ENCODE peak calls at places on chromosomes 7 and 10, in nine cellular contexts. C, F, B, Q, V, H, M, U and T are unnamed samples.

GRCh38 chr7:3238525-3239210 is 62.4 kb upstream of the SDK1 start:
- DNase-seq in M (no peak), F (no peak), V (no peak), U (no peak), B (no peak), H (no peak), C (no peak), Q (no peak), T (peak)

GRCh38 chr7:27606270-27607209 is 56.1 kb downstream of the HIBADH start:
- DNase-seq in C (no peak), F (no peak), Q (no peak), B (no peak), M (no peak), H (peak), V (peak), U (no peak), T (peak)

GRCh38 chr7:130486963-130487324 is 4.9 kb upstream of the MEST start:
- DNase-seq in H (no peak), M (no peak), Q (no peak), F (no peak), C (no peak), U (no peak), V (no peak), B (no peak), T (peak)

GRCh38 chr10:52347327-52347667 is 33.2 kb downstream of the DKK1 start:
- DNase-seq in C (no peak), M (no peak), Q (peak), F (no peak), H (no peak), B (peak), U (no peak), V (no peak), T (no peak)

GRCh38 chr7:158745057-158745715 is 40.6 kb upstream of the NCAPG2 start:
- DNase-seq in F (no peak), H (no peak), C (no peak), M (no peak), U (no peak), Q (no peak), V (no peak), B (no peak), T (no peak)

GRCh38 chr7:28830831-28831230 is 127.3 kb downstream of the TRIL start:
- DNase-seq in H (no peak), F (no peak), B (no peak), C (no peak), V (no peak), Q (no peak), M (no peak), U (no peak), T (no peak)

GRCh38 chr10:100744980-100745881 is at the start of gene PAX2:
- DNase-seq in C (no peak), Q (peak), B (no peak), U (no peak), M (no peak), H (no peak), V (no peak), F (no peak), T (no peak)

GRCh38 chr10:22791655-22792054 is 77.3 kb upstream of the PIP4K2A start:
- DNase-seq in Q (no peak), V (no peak), C (no peak), U (no peak), F (no peak), H (no peak), M (no peak), B (no peak), T (no peak)

GRCh38 chr7:7177044-7177517 is 5.3 kb upstream of the C1GALT1 start:
- DNase-seq in U (no peak), H (peak), M (no peak), B (no peak), C (no peak), Q (no peak), F (no peak), V (peak), T (peak)

GRCh38 chr10:125087897-125088215 is 72.5 kb downstream of the CTBP2 start:
- DNase-seq in B (no peak), M (no peak), C (no peak), H (no peak), U (no peak), Q (no peak), V (no peak), F (no peak), T (no peak)

GRCh38 chr7:42493436-42494198 is 256.6 kb upstream of the GLI3 start:
- DNase-seq in C (peak), Q (peak), F (peak), B (no peak), M (peak), H (peak), V (peak), U (no peak), T (peak)

GRCh38 chr7:24665564-24666294 is 91.5 kb downstream of the GSDME start:
- DNase-seq in Q (no peak), B (no peak), F (peak), U (peak), M (peak), H (no peak), C (peak), V (peak), T (no peak)

GRCh38 chr7:151206914-151207313 is 3.4 kb downstream of the H2BK1 start:
- DNase-seq in Q (no peak), H (no peak), V (no peak), B (peak), U (peak), F (no peak), M (no peak), C (no peak), T (no peak)

GRCh38 chr7:77310982-77311381 is 105.2 kb downstream of the GSAP start:
- DNase-seq in V (no peak), U (no peak), Q (no peak), C (no peak), F (no peak), M (no peak), H (no peak), B (no peak), T (no peak)

GRCh38 chr10:110388682-110389052 is 83.9 kb upstream of the SMNDC1 start:
- DNase-seq in Q (no peak), F (no peak), H (no peak), B (no peak), M (no peak), C (no peak), V (no peak), U (no peak), T (no peak)

GRCh38 chr10:69124558-69125121 is 662 bp downstream of the VPS26A start:
- DNase-seq in H (no peak), U (peak), M (peak), Q (no peak), B (peak), V (peak), C (peak), F (no peak), T (no peak)

GRCh38 chr7:112898432-112899290 is 108.5 kb upstream of the TMEM168 start:
- DNase-seq in B (no peak), V (peak), M (peak), Q (peak), H (peak), U (peak), F (no peak), C (peak), T (no peak)

GRCh38 chr7:101018271-101019167 is 1.4 kb upstream of the MUC17 start:
- DNase-seq in U (no peak), M (no peak), C (no peak), Q (peak), V (no peak), B (no peak), H (no peak), F (no peak), T (no peak)

GRCh38 chr10:132045324-132045723 is 20.4 kb upstream of the JAKMIP3 start:
- DNase-seq in B (no peak), C (no peak), U (no peak), F (no peak), V (no peak), H (no peak), M (no peak), Q (no peak), T (no peak)

GRCh38 chr7:149021725-149022062 is 6.6 kb downstream of the PDIA4 start:
- DNase-seq in M (no peak), C (no peak), Q (no peak), V (no peak), B (peak), H (no peak), U (no peak), F (no peak), T (no peak)

GRCh38 chr7:95718556-95719410 is 53.6 kb upstream of the DYNC1I1 start:
- DNase-seq in H (peak), U (no peak), B (no peak), C (no peak), M (no peak), Q (no peak), V (peak), F (no peak), T (no peak)

GRCh38 chr10:124066744-124067714 is 26.4 kb downstream of the CHST15 start:
- DNase-seq in F (no peak), C (peak), U (no peak), V (no peak), H (no peak), B (no peak), M (no peak), Q (no peak), T (no peak)

GRCh38 chr10:4670737-4671136 is 155.3 kb upstream of the AKR1E2 start:
- DNase-seq in F (no peak), V (peak), Q (no peak), H (no peak), B (no peak), C (no peak), U (no peak), M (no peak), T (no peak)

DNA sequence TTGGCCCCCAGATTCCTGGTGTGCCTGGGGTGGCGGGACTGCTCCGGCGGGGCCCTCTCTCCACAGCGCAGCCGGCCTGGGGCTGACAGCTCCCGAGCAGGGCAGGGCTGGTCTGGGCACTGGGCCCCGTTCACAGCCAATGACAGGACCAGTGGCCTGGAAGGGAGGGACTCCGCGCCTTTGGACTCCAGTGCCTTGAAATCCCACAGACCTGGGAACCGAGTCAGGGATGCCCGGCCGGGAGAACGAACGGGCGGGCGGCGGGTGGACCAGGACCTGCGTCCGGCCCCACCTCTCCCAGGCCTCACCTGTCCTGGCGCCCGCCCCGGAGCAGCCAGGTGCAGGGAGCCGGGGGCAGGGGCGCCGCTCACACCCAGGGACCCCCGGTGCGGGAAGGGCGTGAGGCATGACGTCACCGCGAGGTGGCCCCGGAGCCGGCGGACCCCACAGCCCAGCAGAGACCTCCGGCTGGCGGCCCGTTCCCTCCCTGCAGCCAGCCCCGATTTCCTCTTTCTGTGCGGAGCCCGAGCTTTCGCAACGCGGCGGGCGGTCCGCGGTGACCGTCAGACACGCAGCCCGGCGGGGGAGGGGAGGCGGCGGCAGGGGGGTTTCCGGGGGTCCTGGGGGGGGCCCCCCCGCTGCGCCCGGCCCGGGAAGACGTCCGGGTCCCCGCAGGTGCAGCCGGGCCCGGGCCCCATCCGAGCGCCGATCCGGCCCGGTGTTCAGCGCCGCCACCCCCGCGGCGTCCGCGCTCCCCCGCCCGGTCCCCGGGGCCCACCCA is 743 bp downstream of the ADAP1 start:
- DNase-seq in V (no peak), H (no peak), Q (peak), M (peak), B (peak), F (no peak), U (peak), C (no peak), T (no peak)
- H3K4me3 ChIP-seq in V (peak), H (no peak), Q (peak), M (peak), B (peak), F (peak), U (no peak), C (no peak), T (peak)

GRCh38 chr7:55536619-55537457 is 35.5 kb downstream of the VOPP1 start:
- DNase-seq in C (peak), Q (no peak), M (no peak), H (no peak), U (peak), V (no peak), B (peak), F (no peak), T (no peak)
- TF ChIP-seq CTCF in C (peak), Q (no peak), M (no peak), H (no peak), U (no peak), V (no peak), B (no peak), F (no peak), T (no peak)

GRCh38 chr7:129169705-129170319 is 18.6 kb upstream of the SMO start:
- DNase-seq in Q (no peak), C (no peak), B (peak), H (no peak), V (no peak), M (no peak), F (no peak), U (no peak), T (no peak)
- H3K4me3 ChIP-seq in Q (peak), C (no peak), B (peak), H (no peak), V (peak), M (peak), F (peak), U (peak), T (no peak)

GRCh38 chr10:130336612-130337304 is 200.6 kb downstream of the GLRX3 start:
- DNase-seq in B (no peak), F (no peak), V (no peak), U (no peak), Q (no peak), H (no peak), C (no peak), M (no peak), T (no peak)
- TF ChIP-seq CTCF in B (no peak), F (no peak), V (no peak), U (no peak), Q (no peak), H (no peak), C (peak), M (no peak), T (no peak)

DNA sequence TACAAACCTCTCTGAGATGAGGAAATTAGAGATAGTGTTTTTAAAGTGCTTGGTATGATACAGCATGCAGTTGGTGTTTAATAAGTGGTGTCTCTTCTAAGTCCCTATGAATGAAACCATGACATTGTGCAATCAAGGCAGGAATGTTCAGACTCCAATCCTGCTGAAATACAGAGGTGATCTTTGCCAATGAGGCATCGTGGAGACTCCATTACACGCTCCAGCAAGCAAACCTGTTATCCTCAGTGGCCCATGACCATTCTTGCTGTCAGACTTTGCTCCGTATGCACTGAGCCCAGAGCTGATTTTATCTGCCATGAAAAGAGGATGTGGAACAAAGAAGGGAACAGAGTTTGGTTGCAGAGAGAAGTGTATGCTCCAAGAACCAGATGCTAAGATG is 47.3 kb downstream of the CDHR3 start:
- DNase-seq in V (peak), H (no peak), Q (no peak), C (no peak), F (no peak), M (no peak), B (no peak), U (no peak), T (peak)
- H3K4me3 ChIP-seq in V (no peak), H (no peak), Q (no peak), C (no peak), F (no peak), M (no peak), B (no peak), U (no peak), T (no peak)

GRCh38 chr10:71659739-71660136 is 59.8 kb downstream of the C10orf105 start:
- DNase-seq in V (no peak), C (no peak), H (no peak), F (no peak), M (no peak), U (no peak), B (no peak), Q (no peak), T (no peak)

GRCh38 chr10:71659050-71659738 is 60.4 kb downstream of the C10orf105 start:
- DNase-seq in Q (no peak), U (no peak), V (no peak), C (no peak), M (no peak), F (no peak), B (no peak), H (no peak), T (no peak)

GRCh38 chr10:71661942-71662341 is 57.6 kb downstream of the C10orf105 start:
- DNase-seq in Q (no peak), H (no peak), U (no peak), M (no peak), V (no peak), B (no peak), C (no peak), F (no peak), T (no peak)

GRCh38 chr10:71660313-71660712 is 59.3 kb downstream of the C10orf105 start:
- DNase-seq in U (no peak), Q (no peak), V (no peak), F (no peak), M (no peak), H (no peak), C (no peak), B (no peak), T (no peak)

DNA sequence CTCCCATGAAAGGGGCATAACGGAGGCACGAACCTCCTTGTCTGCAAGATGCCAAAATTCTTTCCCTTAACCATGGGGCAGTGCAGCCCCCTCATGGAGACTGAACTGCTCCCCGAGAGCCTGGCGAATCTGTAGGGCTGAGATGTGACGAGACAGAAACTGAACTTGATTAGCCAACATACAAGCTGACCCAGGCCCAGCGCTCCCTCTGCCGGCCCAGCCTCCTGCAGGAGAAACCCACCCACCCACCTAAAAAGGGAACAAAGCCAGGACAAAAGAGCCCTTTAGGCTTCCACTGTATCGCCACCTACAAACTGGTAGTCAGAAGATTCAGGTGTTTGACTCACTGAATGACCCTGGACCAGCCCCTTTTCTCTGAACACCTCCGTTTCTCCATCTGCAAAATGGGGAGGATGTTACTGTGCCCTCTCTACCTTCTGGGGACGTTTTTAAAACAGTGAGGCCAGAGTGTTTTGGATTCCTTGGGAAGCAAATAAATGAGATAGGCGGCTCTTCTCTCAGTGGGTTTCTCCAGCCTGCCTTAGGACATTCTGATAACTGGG is 58.4 kb downstream of the C10orf105 start:
- DNase-seq in U (no peak), H (no peak), F (no peak), M (no peak), C (no peak), V (no peak), Q (no peak), B (no peak), T (no peak)
- TF ChIP-seq CTCF in U (no peak), H (no peak), F (no peak), M (no peak), C (no peak), V (no peak), Q (no peak), B (no peak), T (no peak)

DNA sequence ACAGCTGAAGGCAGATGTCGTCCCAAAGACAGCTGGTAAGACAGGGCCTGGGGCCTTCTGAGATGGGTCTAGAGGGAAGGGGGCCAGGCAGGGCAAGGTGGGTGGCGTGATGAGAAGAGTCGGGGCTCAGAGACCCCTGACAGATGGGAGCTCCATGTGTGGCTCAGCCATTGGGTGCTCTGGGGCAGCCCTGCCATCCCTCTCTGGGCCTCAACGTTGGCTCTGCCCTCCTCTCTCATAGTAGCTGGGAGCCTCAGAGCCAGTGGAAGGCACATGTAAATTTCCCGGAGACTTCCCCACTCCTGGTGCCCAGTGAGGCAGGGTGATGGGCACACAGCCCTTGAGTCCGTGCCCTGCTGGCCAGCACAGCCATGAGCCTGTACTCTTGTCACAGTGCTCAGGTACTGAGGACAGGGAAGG is 1.8 kb downstream of the PPIF start:
- DNase-seq in B (no peak), M (no peak), H (no peak), U (no peak), C (no peak), F (no peak), V (no peak), Q (no peak), T (no peak)
- H3K4me3 ChIP-seq in B (peak), M (no peak), H (peak), U (no peak), C (no peak), F (no peak), V (peak), Q (peak), T (peak)

GRCh38 chr7:17408904-17409290 is 110.4 kb downstream of the AHR start:
- DNase-seq in C (no peak), M (no peak), Q (no peak), U (no peak), H (no peak), F (no peak), V (peak), B (no peak), T (no peak)

GRCh38 chr7:17411922-17412321 is 113.5 kb downstream of the AHR start:
- DNase-seq in M (no peak), H (no peak), C (no peak), Q (no peak), B (no peak), V (no peak), F (no peak), U (no peak), T (no peak)

GRCh38 chr7:17415955-17416354 is 117.5 kb downstream of the AHR start:
- DNase-seq in Q (no peak), C (no peak), B (no peak), U (no peak), H (no peak), M (no peak), F (no peak), V (no peak), T (no peak)

GRCh38 chr7:17408245-17408903 is 109.9 kb downstream of the AHR start:
- DNase-seq in U (no peak), Q (no peak), H (peak), V (peak), C (no peak), B (no peak), F (peak), M (peak), T (peak)

DNA sequence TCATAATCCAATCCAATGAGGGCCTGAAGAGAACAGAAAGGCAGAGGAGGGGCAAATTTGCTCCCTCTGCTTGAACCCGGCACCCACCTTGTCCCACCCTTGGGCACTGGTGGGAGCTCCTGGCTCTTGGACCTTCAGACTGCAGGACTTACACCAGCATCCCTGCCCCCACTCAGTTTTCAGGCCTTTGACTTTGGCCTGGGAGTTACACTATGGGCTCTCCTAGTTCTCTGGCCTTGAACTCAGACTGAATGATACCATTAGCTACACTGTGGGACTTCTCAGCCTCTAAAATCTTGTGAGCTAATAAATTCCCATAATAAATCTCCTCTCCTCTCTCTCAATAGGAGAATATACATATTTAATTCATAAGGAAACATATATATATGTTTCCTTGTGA is 114.4 kb downstream of the AHR start:
- DNase-seq in F (no peak), M (no peak), V (no peak), C (no peak), B (no peak), U (no peak), Q (no peak), H (no peak), T (no peak)
- TF ChIP-seq CTCF in F (no peak), M (no peak), V (no peak), C (no peak), B (no peak), U (no peak), Q (no peak), H (no peak), T (no peak)

GRCh38 chr10:92761576-92761975 is 71.8 kb downstream of the HHEX start:
- DNase-seq in C (no peak), M (no peak), H (no peak), V (no peak), F (no peak), Q (no peak), B (no peak), U (no peak), T (no peak)
- H3K4me3 ChIP-seq in C (no peak), M (no peak), H (no peak), V (peak), F (no peak), Q (no peak), B (no peak), U (no peak), T (no peak)